ENCODE peak calls at places on chromosomes 13 and 19, in ten cellular contexts. C is stimulated activated naive CD4-positive, alpha-beta T cell treated with Interleukin-2 at 50 U/mL for 16 hours; A is Calu3; P is activated naive CD8-positive, alpha-beta T cell treated with anti-CD3 and anti-CD28 coated beads for 36 hours; R is AG09319; Y is fibroblast of mammary gland; L is stimulated activated CD4-positive, alpha-beta T cell treated with anti-CD3 and anti-CD28 coated beads, Interleukin-1b, Interleukin-23, amount 100 ng/mL, for 24 hours; M is ascending aorta; K is CD8-positive, alpha-beta memory T cell; B is occipital lobe. J is an unnamed sample.

GRCh38 chr19:49362926-49363264 is 679 bp upstream of the TEAD2 start:
- DNase-seq in C (no peak), A (no peak), P (no peak), R (no peak), Y (no peak), L (no peak), M (peak; percentile 71), K (peak; percentile 29), B (no peak), J (no peak)

GRCh38 chr13:22298530-22298929 is 627.7 kb downstream of the FGF9 start:
- DNase-seq in C (no peak), A (no peak), P (no peak), R (no peak), Y (no peak), L (no peak), M (no peak), K (no peak), B (no peak), J (no peak)

GRCh38 chr19:19602713-19603320 is 15.7 kb downstream of the PBX4 start:
- DNase-seq in C (no peak), A (no peak), P (no peak), R (no peak), Y (no peak), L (no peak), M (no peak), K (no peak), B (no peak), J (no peak)

GRCh38 chr19:37855098-37855497 is 51.3 kb downstream of the WDR87 start:
- DNase-seq in C (no peak), A (no peak), P (peak; percentile 48), R (no peak), Y (peak; percentile 29), L (peak; percentile 19), M (no peak), K (no peak), B (no peak), J (no peak)

GRCh38 chr13:83752141-83752540 is 130.1 kb downstream of the SLITRK1 start:
- DNase-seq in C (no peak), A (no peak), P (no peak), R (no peak), Y (peak; percentile 16), L (no peak), M (no peak), K (no peak), B (no peak), J (no peak)

GRCh38 chr13:48304132-48304876 is 753 bp downstream of the RB1 start:
- DNase-seq in C (no peak), A (peak; percentile 6), P (no peak), R (peak; percentile 19), Y (peak; percentile 52), L (no peak), M (peak; percentile 69), K (peak; percentile 52), B (no peak), J (peak; percentile 34)

GRCh38 chr19:39797083-39797482 is 18.4 kb downstream of the LEUTX start:
- DNase-seq in C (no peak), A (no peak), P (no peak), R (no peak), Y (no peak), L (no peak), M (no peak), K (no peak), B (no peak), J (no peak)

GRCh38 chr13:24540236-24541126 is 27.9 kb upstream of the PARP4 start:
- DNase-seq in C (no peak), A (peak; percentile 11), P (no peak), R (no peak), Y (peak; percentile 5), L (no peak), M (no peak), K (no peak), B (no peak), J (no peak)

GRCh38 chr13:45825124-45825650 is 26.4 kb downstream of the SIAH3 start:
- DNase-seq in C (no peak), A (no peak), P (no peak), R (no peak), Y (no peak), L (no peak), M (peak; percentile 11), K (no peak), B (no peak), J (no peak)

GRCh38 chr19:11422163-11423068 is 3.3 kb upstream of the RGL3 start:
- DNase-seq in C (peak; percentile 39), A (peak; percentile 79), P (peak; percentile 74), R (no peak), Y (peak; percentile 39), L (no peak), M (peak; percentile 90), K (peak; percentile 52), B (no peak), J (peak; percentile 63)

J was measured in natural killer cell.